ENCODE peak calls at places on chromosomes 6 and 20, in eight cellular contexts. One of them, this sample, is unnamed.

GRCh38 chr20:21173496-21174025 is 47.7 kb downstream of the KIZ start:
- DNase-seq in NCI-H1694 treated with DMSO at 0.1 percent for 48 hours: no peak
- DNase-seq in nephron progenitor cell: no peak
- DNase-seq in GF-D8: no peak
- DNase-seq in choroid plexus epithelial cell: no peak
- DNase-seq in memory B cell: no peak
- DNase-seq in activated CD8-positive, alpha-beta T cell treated with anti-CD3 and anti-CD28 coated beads for 36 hours: no peak
- DNase-seq in T1000: no peak
- DNase-seq in this sample: no peak

GRCh38 chr6:167683028-167683862 is 143.5 kb upstream of the AFDN start:
- DNase-seq in nephron progenitor cell: no peak
- DNase-seq in memory B cell: no peak
- DNase-seq in activated CD8-positive, alpha-beta T cell treated with anti-CD3 and anti-CD28 coated beads for 36 hours: no peak
- DNase-seq in T1000: no peak
- DNase-seq in GF-D8: no peak
- DNase-seq in NCI-H1694 treated with DMSO at 0.1 percent for 48 hours: no peak
- DNase-seq in choroid plexus epithelial cell: peak
- DNase-seq in this sample: peak

GRCh38 chr6:88804701-88805100 is 158.7 kb downstream of the RNGTT start:
- DNase-seq in NCI-H1694 treated with DMSO at 0.1 percent for 48 hours: no peak
- DNase-seq in T1000: no peak
- DNase-seq in nephron progenitor cell: no peak
- DNase-seq in activated CD8-positive, alpha-beta T cell treated with anti-CD3 and anti-CD28 coated beads for 36 hours: no peak
- DNase-seq in choroid plexus epithelial cell: peak
- DNase-seq in GF-D8: no peak
- DNase-seq in memory B cell: no peak
- DNase-seq in this sample: no peak

GRCh38 chr20:51509208-51509607 is 33.3 kb downstream of the NFATC2 start:
- DNase-seq in nephron progenitor cell: no peak
- DNase-seq in GF-D8: no peak
- DNase-seq in T1000: no peak
- DNase-seq in memory B cell: no peak
- DNase-seq in activated CD8-positive, alpha-beta T cell treated with anti-CD3 and anti-CD28 coated beads for 36 hours: no peak
- DNase-seq in NCI-H1694 treated with DMSO at 0.1 percent for 48 hours: no peak
- DNase-seq in choroid plexus epithelial cell: no peak
- DNase-seq in this sample: no peak

GRCh38 chr6:34570066-34570833 is 14.1 kb upstream of the SPDEF start:
- DNase-seq in memory B cell: no peak
- DNase-seq in GF-D8: no peak
- DNase-seq in NCI-H1694 treated with DMSO at 0.1 percent for 48 hours: no peak
- DNase-seq in nephron progenitor cell: no peak
- DNase-seq in T1000: no peak
- DNase-seq in choroid plexus epithelial cell: no peak
- DNase-seq in activated CD8-positive, alpha-beta T cell treated with anti-CD3 and anti-CD28 coated beads for 36 hours: no peak
- DNase-seq in this sample: no peak

GRCh38 chr6:84774174-84775158 is 10.1 kb upstream of the TBX18 start:
- DNase-seq in T1000: no peak
- DNase-seq in GF-D8: no peak
- DNase-seq in nephron progenitor cell: peak
- DNase-seq in memory B cell: no peak
- DNase-seq in choroid plexus epithelial cell: peak
- DNase-seq in NCI-H1694 treated with DMSO at 0.1 percent for 48 hours: no peak
- DNase-seq in activated CD8-positive, alpha-beta T cell treated with anti-CD3 and anti-CD28 coated beads for 36 hours: peak
- DNase-seq in this sample: peak

GRCh38 chr6:134722996-134723871 is 226.7 kb downstream of the ALDH8A1 start:
- DNase-seq in choroid plexus epithelial cell: peak
- DNase-seq in NCI-H1694 treated with DMSO at 0.1 percent for 48 hours: no peak
- DNase-seq in T1000: no peak
- DNase-seq in nephron progenitor cell: no peak
- DNase-seq in GF-D8: no peak
- DNase-seq in activated CD8-positive, alpha-beta T cell treated with anti-CD3 and anti-CD28 coated beads for 36 hours: no peak
- DNase-seq in memory B cell: no peak
- DNase-seq in this sample: no peak

GRCh38 chr6:1997702-1998101 is 247.7 kb downstream of the GMDS start:
- DNase-seq in GF-D8: no peak
- DNase-seq in memory B cell: no peak
- DNase-seq in T1000: no peak
- DNase-seq in activated CD8-positive, alpha-beta T cell treated with anti-CD3 and anti-CD28 coated beads for 36 hours: no peak
- DNase-seq in choroid plexus epithelial cell: peak
- DNase-seq in NCI-H1694 treated with DMSO at 0.1 percent for 48 hours: no peak
- DNase-seq in nephron progenitor cell: no peak
- DNase-seq in this sample: no peak

GRCh38 chr20:11266571-11266970 is 592.8 kb upstream of the JAG1 start:
- DNase-seq in NCI-H1694 treated with DMSO at 0.1 percent for 48 hours: no peak
- DNase-seq in memory B cell: no peak
- DNase-seq in T1000: no peak
- DNase-seq in nephron progenitor cell: no peak
- DNase-seq in activated CD8-positive, alpha-beta T cell treated with anti-CD3 and anti-CD28 coated beads for 36 hours: no peak
- DNase-seq in choroid plexus epithelial cell: no peak
- DNase-seq in GF-D8: no peak
- DNase-seq in this sample: peak

GRCh38 chr20:51208162-51208561 is 185.3 kb upstream of the KCNG1 start:
- DNase-seq in NCI-H1694 treated with DMSO at 0.1 percent for 48 hours: no peak
- DNase-seq in choroid plexus epithelial cell: no peak
- DNase-seq in nephron progenitor cell: no peak
- DNase-seq in T1000: no peak
- DNase-seq in memory B cell: no peak
- DNase-seq in GF-D8: no peak
- DNase-seq in activated CD8-positive, alpha-beta T cell treated with anti-CD3 and anti-CD28 coated beads for 36 hours: no peak
- DNase-seq in this sample: no peak

GRCh38 chr6:50847890-50848594 is 29.4 kb downstream of the TFAP2B start:
- DNase-seq in T1000: no peak
- DNase-seq in GF-D8: no peak
- DNase-seq in memory B cell: no peak
- DNase-seq in choroid plexus epithelial cell: no peak
- DNase-seq in nephron progenitor cell: no peak
- DNase-seq in activated CD8-positive, alpha-beta T cell treated with anti-CD3 and anti-CD28 coated beads for 36 hours: no peak
- DNase-seq in NCI-H1694 treated with DMSO at 0.1 percent for 48 hours: no peak
- DNase-seq in this sample: no peak

This sample was measured in dermis microvascular lymphatic vessel endothelial cell.